ENCODE peak calls at places on chromosomes 2 and 18, in eight cellular contexts. W is effector memory CD4-positive, alpha-beta T cell; Z is right lobe of liver; J is IMR-90; X is PC-3; U is heart left ventricle; S is CD8-positive, alpha-beta T cell; R is heart right ventricle. I is an unnamed sample. For H3K4me1 and H3K9me3, the result is how much of the 10 kb centered on the place peaks cover.

GRCh38 chr18:3594760-3595241 is 144.8 kb downstream of the TGIF1 start:
- DNase-seq in U (no peak), R (no peak), X (peak), J (peak), S (no peak), Z (no peak), W (no peak), I (no peak)

GRCh38 chr2:45119038-45119437 is 109.8 kb upstream of the SIX2 start:
- DNase-seq in R (no peak), U (no peak), X (peak), S (no peak), J (peak), Z (no peak), W (no peak), I (peak)

GRCh38 chr2:215003001-215003400 is 135.4 kb downstream of the ABCA12 start:
- DNase-seq in Z (no peak), X (peak), J (peak), U (no peak), R (no peak), S (no peak), W (no peak), I (no peak)

GRCh38 chr2:38215993-38216392 is 140.0 kb upstream of the CYP1B1 start:
- DNase-seq in S (no peak), Z (no peak), R (no peak), X (peak), U (no peak), J (no peak), W (no peak), I (no peak)

GRCh38 chr2:62283147-62283546 is 87.2 kb downstream of the B3GNT2 start:
- DNase-seq in W (no peak), X (no peak), R (no peak), J (no peak), S (no peak), U (no peak), Z (no peak), I (no peak)

GRCh38 chr2:86037141-86037794 is 68.4 kb downstream of the POLR1A start:
- DNase-seq in S (no peak), X (no peak), W (peak), U (peak), R (peak), Z (no peak), J (peak), I (peak)

GRCh38 chr18:21489119-21489750 is 111.3 kb downstream of the ESCO1 start:
- DNase-seq in Z (no peak), R (no peak), W (no peak), S (no peak), J (peak), U (no peak), X (peak), I (no peak)

GRCh38 chr2:23636412-23636811 is 251.4 kb downstream of the KLHL29 start:
- DNase-seq in J (peak), R (no peak), W (no peak), U (no peak), Z (no peak), X (peak), S (no peak), I (no peak)

GRCh38 chr2:131588152-131588873 is 60.6 kb downstream of the CCDC74A start:
- DNase-seq in S (no peak), U (no peak), W (no peak), Z (no peak), X (no peak), J (no peak), R (no peak), I (no peak)

GRCh38 chr18:48777737-48778111 is 173.0 kb downstream of the SMAD7 start:
- DNase-seq in W (no peak), R (no peak), J (no peak), U (no peak), Z (no peak), S (no peak), X (peak), I (peak)

GRCh38 chr2:20599861-20600461 is 50.9 kb downstream of the HS1BP3 start:
- DNase-seq in R (peak), Z (peak), S (no peak), U (no peak), J (no peak), X (no peak), W (no peak), I (no peak)

GRCh38 chr18:3603460-3604259 is 153.7 kb downstream of the TGIF1 start:
- DNase-seq in J (peak), S (no peak), X (peak), U (no peak), W (no peak), R (no peak), Z (no peak), I (no peak)

GRCh38 chr2:119545754-119546445 is 1.7 kb downstream of the CFAP221 start:
- DNase-seq in W (no peak), S (no peak), U (no peak), Z (no peak), X (no peak), J (no peak), R (no peak), I (no peak)

GRCh38 chr18:41558744-41559143 is 396.3 kb upstream of the PIK3C3 start:
- DNase-seq in X (no peak), U (no peak), J (no peak), S (no peak), W (no peak), Z (no peak), R (no peak), I (no peak)

GRCh38 chr2:231670892-231671616 is 37.3 kb upstream of the PTMA start:
- DNase-seq in W (no peak), Z (no peak), J (no peak), U (no peak), X (peak), S (no peak), R (no peak), I (no peak)

GRCh38 chr2:31467426-31467825 is 52.9 kb upstream of the XDH start:
- DNase-seq in J (no peak), X (no peak), Z (no peak), S (no peak), U (no peak), W (no peak), R (no peak), I (no peak)

GRCh38 chr2:9909106-9909505 is 42.4 kb upstream of the GRHL1 start:
- DNase-seq in Z (no peak), U (no peak), J (peak), S (no peak), R (no peak), X (no peak), W (no peak), I (no peak)

GRCh38 chr18:54148151-54148550 is 76.3 kb downstream of the MBD2 start:
- DNase-seq in R (no peak), X (no peak), W (no peak), U (no peak), S (no peak), Z (no peak), J (no peak), I (no peak)
- H3K4me1 ChIP-seq in R (under half), X (under half), W (under half), U (under half), S (under half), Z (under half), J (under half), I (under half)

GRCh38 chr2:15871239-15871783 is 69.0 kb upstream of the MYCN start:
- DNase-seq in U (no peak), Z (no peak), W (no peak), X (no peak), R (no peak), S (no peak), J (no peak), I (no peak)
- H3K4me3 ChIP-seq in U (no peak), Z (no peak), W (no peak), X (no peak), R (no peak), S (no peak), J (no peak), I (no peak)

GRCh38 chr18:54749291-54749690 is 79.0 kb upstream of the RAB27B start:
- DNase-seq in R (no peak), W (no peak), U (no peak), S (no peak), X (no peak), J (no peak), Z (no peak), I (no peak)
- H3K9me3 ChIP-seq in R (under half), W (under half), U (under half), S (under half), X (under half), J (under half), Z (under half), I (under half)

DNA sequence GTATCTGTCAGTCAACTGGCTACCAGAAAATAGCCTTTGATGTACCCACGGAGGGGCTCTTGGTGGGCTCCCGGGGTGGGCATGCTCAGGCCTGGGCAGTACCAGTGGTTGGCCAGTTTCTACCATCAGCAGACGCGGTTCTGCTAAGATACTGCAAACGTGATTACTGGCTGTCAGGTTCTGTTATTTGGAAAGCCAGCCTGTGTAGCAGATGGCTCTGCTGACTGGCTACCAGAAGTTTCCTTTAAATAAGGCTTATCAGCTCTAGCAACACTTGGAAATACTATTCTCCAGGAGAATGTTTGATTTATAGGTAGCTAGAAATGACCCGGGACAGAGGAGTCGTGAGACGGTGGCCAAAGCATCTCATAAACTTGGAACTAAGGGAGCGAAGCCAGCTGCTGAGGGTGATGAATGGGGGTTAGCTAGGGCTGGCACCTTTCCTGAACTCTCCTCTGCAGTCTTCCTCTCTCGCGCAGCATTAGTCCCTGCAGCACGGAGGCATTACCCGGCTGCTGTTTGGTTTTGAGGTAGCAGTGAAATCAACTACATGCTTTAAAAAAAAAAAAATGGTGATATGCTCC is 171.9 kb downstream of the AGAP1 start:
- DNase-seq in J (peak), X (peak), S (no peak), R (no peak), U (no peak), Z (no peak), W (no peak), I (no peak)
- H3K4me1 ChIP-seq in J (under half), X (under half), S (under half), R (under half), U (under half), Z (under half), W (under half), I (under half)

GRCh38 chr18:62844850-62845643 is 129.7 kb downstream of the PHLPP1 start:
- DNase-seq in J (no peak), R (no peak), Z (no peak), W (no peak), S (no peak), U (no peak), X (no peak), I (no peak)
- H3K4me3 ChIP-seq in J (no peak), R (no peak), Z (no peak), W (no peak), S (no peak), U (no peak), X (no peak), I (no peak)

DNA sequence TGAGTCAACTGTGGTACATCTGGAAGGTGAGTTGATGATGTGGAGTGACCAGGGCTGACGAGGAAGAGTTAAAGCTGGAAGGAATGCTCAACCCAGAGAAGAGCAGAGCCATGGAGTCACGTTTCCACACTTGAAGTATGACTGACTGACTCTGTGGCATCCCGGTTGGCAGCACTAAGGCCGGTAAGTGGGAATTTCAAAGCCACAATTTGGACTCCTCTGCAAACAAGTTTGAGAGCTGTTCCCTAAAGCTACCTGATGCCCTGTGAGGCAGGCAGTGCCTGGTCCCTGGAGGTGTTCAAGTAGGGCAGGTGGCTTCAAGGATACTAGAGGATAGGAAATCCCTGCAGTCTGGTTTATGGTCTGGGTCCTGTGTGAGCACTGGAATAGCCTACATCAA is 69.3 kb upstream of the ITGB6 start:
- DNase-seq in S (no peak), J (no peak), R (no peak), U (no peak), W (no peak), Z (no peak), X (no peak), I (no peak)
- H3K9me3 ChIP-seq in S (under half), J (under half), R (under half), U (under half), W (under half), Z (under half), X (under half), I (under half)

DNA sequence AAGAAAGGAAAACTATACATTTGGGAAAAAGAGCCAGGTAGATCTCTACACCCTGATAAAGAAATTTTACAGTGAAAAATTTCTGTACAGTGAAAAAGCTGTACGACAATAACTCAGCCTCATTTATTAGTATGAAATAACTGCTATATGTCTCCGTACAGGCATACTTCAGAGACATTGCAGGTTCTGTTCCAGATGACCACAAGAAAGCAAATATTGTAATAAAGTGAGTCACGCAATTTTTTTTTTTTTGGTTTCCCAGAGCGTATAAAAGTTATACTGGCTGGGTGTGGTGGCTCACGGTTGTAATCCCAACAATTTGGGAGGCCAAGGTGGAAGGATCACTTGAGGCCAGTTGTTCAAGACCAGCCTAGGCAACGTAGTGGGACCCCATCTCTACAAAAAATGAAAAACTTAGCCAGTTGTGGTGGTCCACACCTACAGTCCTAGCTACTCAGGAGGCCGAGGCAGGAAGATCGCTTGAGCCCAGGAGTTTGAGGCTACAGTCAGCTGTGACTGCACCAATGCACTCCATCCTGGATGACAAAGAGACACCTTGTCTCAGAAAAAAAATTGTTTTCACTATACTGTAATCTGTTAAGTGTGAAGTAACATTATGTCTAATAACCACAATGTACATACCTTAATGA is 28.2 kb upstream of the AMMECR1L start:
- DNase-seq in R (no peak), J (no peak), U (no peak), X (peak), S (no peak), W (no peak), Z (no peak), I (no peak)
- H3K4me1 ChIP-seq in R (under half), J (under half), U (under half), X (under half), S (under half), W (under half), Z (under half), I (under half)

I was measured in right atrium auricular region.